ENCODE peak calls at places on chromosomes 7 and 10, in ten cellular contexts. H is HCT116, E is keratinocyte, W is A549, L is transverse colon, S is thoracic aorta, D is prostate gland, U is endodermal cell, Y is PC-9, C is kidney. O is an unnamed sample.

GRCh38 chr10:52464725-52465124 is 150.6 kb downstream of the DKK1 start:
- DNase-seq in Y (no peak), H (no peak), U (no peak), D (no peak), L (no peak), E (no peak), C (no peak), S (no peak), W (no peak), O (no peak)

GRCh38 chr7:31488562-31489203 is 25.2 kb upstream of the ITPRID1 start:
- DNase-seq in W (peak), D (peak), C (no peak), H (peak), Y (peak), L (peak), E (no peak), S (no peak), U (peak), O (peak)

GRCh38 chr10:24462889-24463552 is 254.1 kb downstream of the KIAA1217 start:
- DNase-seq in L (no peak), W (no peak), D (no peak), Y (no peak), S (no peak), E (no peak), C (no peak), H (no peak), U (no peak), O (no peak)

GRCh38 chr7:132783824-132784223 is 207.6 kb upstream of the PLXNA4 start:
- DNase-seq in E (peak), D (no peak), S (no peak), H (peak), Y (peak), U (no peak), C (no peak), L (no peak), W (peak), O (no peak)

GRCh38 chr10:34768261-34768971 is 46.7 kb downstream of the PARD3 start:
- DNase-seq in Y (peak), U (peak), S (peak), C (peak), W (peak), H (no peak), L (peak), E (no peak), D (peak), O (peak)

GRCh38 chr10:60425392-60426110 is 35.9 kb upstream of the ANK3 start:
- DNase-seq in W (no peak), L (no peak), H (no peak), E (no peak), S (no peak), D (no peak), C (no peak), Y (no peak), U (no peak), O (no peak)

GRCh38 chr10:124521429-124521871 is 59.8 kb downstream of the LHPP start:
- DNase-seq in E (no peak), W (no peak), C (peak), D (no peak), Y (no peak), U (peak), L (no peak), S (peak), H (no peak), O (peak)

GRCh38 chr10:132953428-132953827 is 11.1 kb upstream of the CFAP46 start:
- DNase-seq in C (no peak), D (no peak), S (no peak), Y (no peak), H (no peak), U (no peak), E (no peak), L (no peak), W (no peak), O (no peak)

GRCh38 chr10:74293686-74294365 is 142.8 kb downstream of the ADK start:
- DNase-seq in U (no peak), S (no peak), C (no peak), Y (peak), D (no peak), W (no peak), H (no peak), E (no peak), L (no peak), O (no peak)

GRCh38 chr7:138500892-138501291 is 40.8 kb downstream of the TRIM24 start:
- DNase-seq in D (no peak), C (no peak), E (no peak), H (no peak), L (no peak), U (no peak), Y (no peak), S (no peak), W (no peak), O (no peak)

GRCh38 chr10:78852856-78853255 is 215.9 kb upstream of the ZMIZ1 start:
- DNase-seq in W (peak), C (no peak), H (peak), Y (no peak), D (no peak), S (no peak), U (peak), E (no peak), L (peak), O (no peak)

GRCh38 chr7:7157177-7157886 is 25.0 kb upstream of the C1GALT1 start:
- DNase-seq in E (no peak), U (no peak), C (no peak), D (no peak), W (no peak), H (no peak), L (peak), S (no peak), Y (peak), O (peak)

GRCh38 chr10:75294031-75294437 is 58.3 kb upstream of the COMTD1 start:
- DNase-seq in W (no peak), E (no peak), S (no peak), H (no peak), U (no peak), Y (no peak), C (no peak), L (no peak), D (no peak), O (no peak)

GRCh38 chr10:130067893-130068292 is 42.7 kb downstream of the C10orf143 start:
- DNase-seq in L (no peak), U (no peak), H (no peak), S (no peak), Y (no peak), C (no peak), E (no peak), D (no peak), W (no peak), O (no peak)

GRCh38 chr10:24982294-24983064 is 30.1 kb upstream of the PRTFDC1 start:
- DNase-seq in W (no peak), D (no peak), Y (no peak), H (no peak), S (no peak), C (no peak), E (no peak), L (no peak), U (no peak), O (no peak)

GRCh38 chr7:23546897-23547572 is 15.3 kb upstream of the TRA2A start:
- DNase-seq in W (peak), S (no peak), L (peak), Y (peak), H (peak), C (no peak), E (peak), D (peak), U (peak), O (peak)

GRCh38 chr7:107690611-107691010 is 30.0 kb downstream of the SLC26A4 start:
- DNase-seq in Y (no peak), S (no peak), E (no peak), W (no peak), U (no peak), C (no peak), D (no peak), H (no peak), L (no peak), O (no peak)

GRCh38 chr7:76056241-76056640 is 8.3 kb downstream of the MDH2 start:
- DNase-seq in S (no peak), D (no peak), C (no peak), U (no peak), E (no peak), Y (no peak), L (no peak), W (no peak), H (no peak), O (no peak)

GRCh38 chr7:91514591-91514990 is 250.4 kb downstream of the FZD1 start:
- DNase-seq in Y (no peak), E (no peak), C (no peak), D (no peak), W (no peak), L (no peak), H (no peak), S (no peak), U (no peak), O (no peak)

GRCh38 chr7:115032986-115033385 is 111.1 kb downstream of the MDFIC start:
- DNase-seq in E (no peak), C (no peak), W (no peak), U (no peak), H (no peak), D (no peak), S (no peak), Y (no peak), L (no peak), O (no peak)

GRCh38 chr7:117555260-117555659 is 75.4 kb downstream of the CFTR start:
- DNase-seq in E (no peak), C (no peak), W (no peak), D (no peak), Y (no peak), U (no peak), S (no peak), L (no peak), H (no peak), O (no peak)

GRCh38 chr10:109914966-109915365 is 8.3 kb downstream of the XPNPEP1 start:
- DNase-seq in L (peak), C (no peak), Y (peak), D (no peak), H (peak), U (no peak), W (peak), S (no peak), E (no peak), O (no peak)

GRCh38 chr10:37474645-37475044 is 349.2 kb downstream of the ANKRD30A start:
- DNase-seq in H (no peak), S (no peak), L (no peak), U (no peak), C (no peak), D (no peak), Y (no peak), E (no peak), W (no peak), O (no peak)

GRCh38 chr10:124417846-124418725 is 637 bp downstream of the OAT start:
- DNase-seq in W (peak), Y (peak), E (no peak), H (no peak), U (peak), D (peak), L (peak), S (no peak), C (peak), O (peak)

GRCh38 chr10:62384057-62384446 is 9.9 kb downstream of the ZNF365 start:
- DNase-seq in H (peak), Y (peak), L (no peak), S (no peak), D (no peak), C (no peak), U (no peak), E (peak), W (no peak), O (no peak)

DNA sequence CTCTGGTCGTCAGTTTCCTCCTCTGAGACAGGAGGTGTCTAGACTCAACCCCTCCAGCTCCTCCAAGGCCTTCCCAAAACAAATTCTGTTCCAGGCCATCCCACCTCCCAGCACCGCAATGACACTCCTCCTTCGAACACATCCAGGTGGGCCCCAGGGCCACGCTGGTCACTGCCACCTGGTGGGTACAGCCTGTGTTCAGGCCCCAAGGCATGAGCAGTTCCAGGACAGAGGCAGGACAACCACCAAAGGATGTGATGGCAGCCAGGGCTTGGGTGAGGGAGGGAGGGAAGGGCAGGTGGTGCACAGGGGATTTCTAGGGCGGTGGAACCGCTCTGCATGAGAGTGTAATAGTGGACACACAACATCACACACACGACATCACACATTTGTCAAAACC is 76.5 kb downstream of the PRKAG2 start:
- DNase-seq in D (no peak), C (peak), S (no peak), H (no peak), U (no peak), L (no peak), E (no peak), W (no peak), Y (no peak), O (no peak)
- H3K27ac ChIP-seq in D (no peak), C (no peak), S (no peak), H (no peak), U (no peak), L (no peak), E (no peak), W (peak), Y (no peak), O (no peak)

DNA sequence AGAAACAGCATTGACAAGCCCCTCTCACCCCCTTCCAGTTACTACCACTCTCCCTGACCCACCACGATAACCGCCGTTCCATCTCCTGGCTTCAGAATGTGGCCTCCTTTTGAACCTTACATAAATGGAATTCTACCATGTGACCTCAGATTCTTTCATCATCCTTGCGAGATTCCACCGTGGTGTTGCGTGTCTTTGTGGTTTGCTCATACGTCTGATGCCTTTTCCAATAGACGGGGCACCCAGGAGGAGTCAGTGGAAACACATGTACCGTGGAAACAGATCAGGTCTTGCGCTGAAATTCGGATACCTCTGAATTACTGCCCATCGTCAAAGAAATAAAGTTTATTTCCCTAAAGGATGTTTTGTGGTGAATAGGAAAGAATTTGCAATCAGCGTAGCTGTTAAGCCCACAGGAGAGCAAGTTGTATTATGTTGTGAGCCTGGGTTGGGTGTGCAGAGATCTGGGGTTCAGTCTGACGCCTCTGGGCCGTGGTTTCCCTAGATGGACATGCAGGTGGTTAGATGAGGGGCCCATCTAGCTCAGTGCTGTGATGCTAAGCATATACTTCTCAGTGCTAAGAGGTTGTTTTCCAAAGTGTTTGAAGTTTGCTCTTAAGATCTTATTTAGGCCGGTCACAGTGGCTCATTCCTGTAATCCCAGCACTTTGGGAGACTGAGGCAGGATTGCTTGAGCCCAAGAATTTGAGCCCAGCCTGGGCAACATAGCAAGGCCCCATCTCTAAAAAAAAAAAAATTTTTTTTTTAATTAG is 29.1 kb downstream of the GTF2IRD1 start:
- DNase-seq in W (peak), U (no peak), C (no peak), Y (peak), S (no peak), L (no peak), E (no peak), D (no peak), H (peak), O (no peak)
- H3K27ac ChIP-seq in W (peak), U (peak), C (peak), Y (peak), S (peak), L (peak), E (no peak), D (peak), H (peak), O (no peak)

DNA sequence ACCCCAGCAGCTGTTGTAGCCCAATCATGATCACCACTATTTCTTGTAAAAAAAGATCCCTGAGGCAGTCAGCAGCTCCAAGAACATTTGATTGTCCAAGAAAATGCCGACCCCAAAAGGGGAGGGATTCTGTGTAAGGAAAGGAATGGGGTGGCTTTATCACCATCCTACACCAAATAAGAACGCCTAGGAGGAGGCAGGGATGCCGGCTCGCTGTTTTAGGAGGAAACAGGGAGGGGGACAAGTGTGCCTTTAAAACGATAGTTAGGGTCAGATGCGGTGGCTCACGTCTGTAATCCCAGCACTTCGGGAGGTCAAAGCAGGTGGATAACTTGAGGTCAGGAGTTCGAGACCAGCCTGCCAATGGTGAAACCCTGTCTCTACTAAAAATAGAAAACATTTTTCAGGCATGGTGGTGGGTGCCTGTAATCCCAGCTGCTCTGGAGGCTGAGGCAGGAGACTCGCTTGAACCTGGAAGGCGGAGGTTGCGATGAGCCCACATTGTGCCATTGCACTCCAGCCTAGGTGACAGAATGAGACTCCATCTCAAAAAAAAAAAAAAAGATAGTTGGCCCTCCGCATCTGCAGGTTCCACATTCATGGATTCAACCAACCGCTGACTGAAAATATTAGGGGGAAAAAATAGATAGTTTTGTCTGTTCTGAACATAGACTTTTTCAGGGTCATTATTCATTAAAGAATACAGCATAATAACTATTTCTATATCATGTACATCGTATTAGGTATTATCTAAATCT is 63.6 kb downstream of the PDIA4 start:
- DNase-seq in Y (peak), L (no peak), H (no peak), W (no peak), C (no peak), E (no peak), D (no peak), S (no peak), U (no peak), O (peak)
- H3K27ac ChIP-seq in Y (no peak), L (peak), H (no peak), W (peak), C (no peak), E (no peak), D (peak), S (peak), U (no peak), O (peak)

DNA sequence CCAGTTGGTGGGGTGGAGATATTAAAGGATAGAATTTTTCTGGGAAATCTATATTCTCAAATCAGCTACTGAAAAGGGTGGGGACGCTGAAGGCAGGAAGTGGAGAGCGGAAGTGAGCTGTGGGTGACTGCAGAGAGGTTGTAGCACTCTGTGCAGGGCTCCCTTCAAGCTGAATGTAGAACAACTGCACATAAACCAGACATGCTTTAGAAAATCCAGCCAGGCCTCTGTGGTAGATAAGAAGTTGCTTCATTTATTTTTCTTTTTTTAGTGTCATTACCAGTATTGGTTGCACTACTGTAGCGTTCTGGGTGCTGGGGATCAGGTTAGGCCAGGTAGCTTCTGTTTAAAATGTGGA is 127.8 kb downstream of the CELF2 start:
- DNase-seq in C (no peak), S (no peak), E (no peak), L (peak), U (no peak), D (no peak), Y (no peak), H (no peak), W (no peak), O (no peak)
- H3K27ac ChIP-seq in C (no peak), S (no peak), E (no peak), L (peak), U (no peak), D (no peak), Y (no peak), H (no peak), W (no peak), O (no peak)

GRCh38 chr7:42090806-42091205 is 146.2 kb downstream of the GLI3 start:
- DNase-seq in E (no peak), W (no peak), H (no peak), U (no peak), S (no peak), Y (no peak), C (no peak), L (no peak), D (no peak), O (no peak)
- H3K27ac ChIP-seq in E (no peak), W (no peak), H (no peak), U (peak), S (no peak), Y (no peak), C (no peak), L (peak), D (no peak), O (no peak)